ENCODE peak calls at places on chromosomes 6 and 20, in four cellular contexts. T is HepG2, U is K562, Y is SK-N-SH. L is an unnamed sample. For H3K4me1, the result is how much of the 10 kb centered on the place peaks cover.

GRCh38 chr6:7543761-7544424 is 2.4 kb downstream of the DSP start:
- DNase-seq in T (no peak), Y (no peak), U (no peak), L (no peak)

GRCh38 chr6:44494011-44494501 is 106.5 kb downstream of the CDC5L start:
- DNase-seq in Y (no peak), T (peak), U (peak), L (no peak)

GRCh38 chr6:109174911-109175310 is 79.6 kb downstream of the CEP57L1 start:
- DNase-seq in U (no peak), T (no peak), Y (no peak), L (no peak)

GRCh38 chr20:33125983-33126382 is 42.0 kb upstream of the BPIFA2 start:
- DNase-seq in U (no peak), Y (no peak), T (peak), L (no peak)

GRCh38 chr6:89432875-89433636 is at the start of gene ANKRD6:
- DNase-seq in U (peak), T (peak), Y (peak), L (peak)

GRCh38 chr6:127176175-127176574 is 57.7 kb downstream of the RSPO3 start:
- DNase-seq in Y (no peak), U (no peak), T (no peak), L (no peak)

GRCh38 chr6:336159-337114 is 44.1 kb downstream of the DUSP22 start:
- DNase-seq in Y (no peak), U (no peak), T (no peak), L (peak)

GRCh38 chr6:37253608-37254007 is 4.0 kb upstream of the TBC1D22B start:
- DNase-seq in Y (no peak), U (no peak), T (no peak), L (no peak)

GRCh38 chr20:2118783-2119182 is 17.2 kb downstream of the STK35 start:
- DNase-seq in U (no peak), T (no peak), Y (no peak), L (peak)

GRCh38 chr6:134590449-134590848 is 272.5 kb upstream of the SGK1 start:
- DNase-seq in T (no peak), Y (no peak), U (no peak), L (no peak)

GRCh38 chr6:144395014-144395413 is 109.9 kb downstream of the UTRN start:
- DNase-seq in Y (no peak), U (no peak), T (no peak), L (no peak)

GRCh38 chr6:52760105-52760765 is 3.0 kb downstream of the GSTA2 start:
- DNase-seq in Y (no peak), U (no peak), T (no peak), L (no peak)

GRCh38 chr20:45020236-45020886 is 54.0 kb downstream of the STK4 start:
- DNase-seq in Y (no peak), T (peak), U (no peak), L (no peak)

GRCh38 chr20:21309678-21310467 is 6.7 kb downstream of the XRN2 start:
- DNase-seq in U (no peak), T (no peak), Y (peak), L (no peak)
- H3K4me1 ChIP-seq in U (under half), T (half or more), Y (under half), L (under half)

GRCh38 chr20:24764825-24765224 is 184.2 kb upstream of the CST7 start:
- DNase-seq in U (no peak), T (no peak), Y (no peak), L (no peak)
- TF ChIP-seq NFIC in U (no peak), T (no peak), Y (no peak), L (no peak)

DNA sequence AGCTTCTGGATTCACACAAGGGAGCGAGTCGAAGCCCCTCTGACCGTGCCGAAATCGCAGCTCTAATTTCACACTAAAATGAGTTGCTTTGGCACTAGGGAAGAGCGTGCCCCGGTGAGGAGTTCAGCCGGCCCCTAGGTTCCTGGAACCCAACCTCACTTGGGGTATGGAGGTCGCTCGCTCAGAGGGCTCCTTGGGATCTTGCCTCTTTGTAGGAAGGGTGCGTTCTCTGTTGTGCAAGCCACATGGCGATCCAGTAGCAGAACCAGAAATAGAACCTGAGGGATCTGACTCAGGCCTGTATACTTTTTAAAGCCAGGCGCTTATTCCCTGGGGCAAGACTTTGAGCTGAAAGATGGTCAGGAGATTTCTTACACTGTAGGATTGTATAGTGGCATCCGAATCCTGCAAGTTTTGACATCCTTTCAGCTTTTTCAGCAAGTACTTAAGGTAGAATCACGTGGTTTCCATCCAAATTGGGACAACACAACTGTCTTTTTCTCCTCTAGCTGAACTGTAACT is 861 bp upstream of the RALGAPA2 start:
- DNase-seq in U (no peak), Y (peak), T (peak), L (no peak)
- H3K4me1 ChIP-seq in U (under half), Y (under half), T (under half), L (under half)

GRCh38 chr20:61352381-61353260 is 100.6 kb downstream of the CDH4 start:
- DNase-seq in T (no peak), Y (no peak), U (no peak), L (no peak)
- TF ChIP-seq NFIC in T (no peak), Y (no peak), U (no peak), L (no peak)

DNA sequence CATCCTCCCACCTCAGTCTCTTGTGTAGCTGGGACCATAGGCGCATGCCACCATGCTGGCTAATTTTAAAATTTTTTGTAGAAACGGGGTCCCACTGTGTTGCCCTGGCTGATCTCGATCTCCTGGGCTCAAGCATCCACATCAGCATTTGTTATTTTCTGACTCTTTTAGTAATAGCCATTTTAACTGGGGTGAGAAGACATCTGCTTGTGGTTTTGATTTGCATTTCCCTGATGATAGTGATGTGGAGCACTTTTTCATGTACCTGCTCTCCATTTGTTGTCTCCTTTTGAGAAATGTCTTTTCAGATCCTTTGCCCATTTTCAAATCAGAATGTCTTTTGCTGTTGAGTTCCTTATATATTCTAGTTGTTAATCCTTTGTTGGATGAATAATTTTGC is 22.2 kb upstream of the TULP4 start:
- DNase-seq in T (no peak), U (no peak), Y (no peak), L (peak)
- H3K4me1 ChIP-seq in T (under half), U (under half), Y (under half), L (under half)

DNA sequence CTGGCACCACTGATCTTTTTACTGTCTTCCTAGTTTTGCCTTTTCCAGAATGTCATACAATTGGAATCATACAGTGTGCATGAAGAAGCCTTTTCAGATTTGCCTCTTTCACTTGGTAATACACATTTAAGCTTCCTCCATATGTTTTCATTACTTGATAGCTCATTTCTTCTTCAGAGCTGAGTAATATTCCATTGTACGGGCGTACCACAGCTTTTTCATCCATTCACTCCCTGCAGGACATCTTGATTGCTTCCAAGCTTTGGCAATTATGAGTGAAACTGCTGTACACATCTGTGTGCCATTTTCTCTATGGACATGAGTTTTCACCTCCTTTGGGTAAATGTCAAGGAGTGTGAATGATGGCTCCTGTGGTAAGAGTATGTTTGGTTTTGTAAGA is 46.2 kb upstream of the LY86 start:
- DNase-seq in U (no peak), T (no peak), Y (no peak), L (no peak)
- TF ChIP-seq NFIC in U (no peak), T (no peak), Y (no peak), L (no peak)

GRCh38 chr6:104956663-104957294 is at the start of gene LIN28B:
- DNase-seq in U (peak), T (peak), Y (no peak), L (no peak)

GRCh38 chr6:104955927-104956662 is 812 bp upstream of the LIN28B start:
- DNase-seq in T (peak), Y (peak), U (peak), L (no peak)

GRCh38 chr6:104953410-104953953 is 3.4 kb upstream of the LIN28B start:
- DNase-seq in U (peak), T (no peak), Y (no peak), L (no peak)

GRCh38 chr6:104954091-104954797 is 2.7 kb upstream of the LIN28B start:
- DNase-seq in U (no peak), Y (no peak), T (peak), L (no peak)

GRCh38 chr6:104955491-104955890 is 1.4 kb upstream of the LIN28B start:
- DNase-seq in T (no peak), U (peak), Y (peak), L (no peak)
- H3K4me1 ChIP-seq in T (under half), U (under half), Y (under half), L (under half)

GRCh38 chr6:169310983-169311382 is 57.3 kb upstream of the THBS2 start:
- DNase-seq in T (no peak), Y (no peak), U (no peak), L (no peak)

GRCh38 chr6:169316651-169317050 is 63.0 kb upstream of the THBS2 start:
- DNase-seq in T (no peak), Y (no peak), U (no peak), L (no peak)

GRCh38 chr6:169313347-169314010 is 59.8 kb upstream of the THBS2 start:
- DNase-seq in Y (no peak), U (no peak), T (no peak), L (no peak)

GRCh38 chr6:169315830-169316614 is 62.4 kb upstream of the THBS2 start:
- DNase-seq in Y (no peak), T (no peak), U (no peak), L (no peak)

DNA sequence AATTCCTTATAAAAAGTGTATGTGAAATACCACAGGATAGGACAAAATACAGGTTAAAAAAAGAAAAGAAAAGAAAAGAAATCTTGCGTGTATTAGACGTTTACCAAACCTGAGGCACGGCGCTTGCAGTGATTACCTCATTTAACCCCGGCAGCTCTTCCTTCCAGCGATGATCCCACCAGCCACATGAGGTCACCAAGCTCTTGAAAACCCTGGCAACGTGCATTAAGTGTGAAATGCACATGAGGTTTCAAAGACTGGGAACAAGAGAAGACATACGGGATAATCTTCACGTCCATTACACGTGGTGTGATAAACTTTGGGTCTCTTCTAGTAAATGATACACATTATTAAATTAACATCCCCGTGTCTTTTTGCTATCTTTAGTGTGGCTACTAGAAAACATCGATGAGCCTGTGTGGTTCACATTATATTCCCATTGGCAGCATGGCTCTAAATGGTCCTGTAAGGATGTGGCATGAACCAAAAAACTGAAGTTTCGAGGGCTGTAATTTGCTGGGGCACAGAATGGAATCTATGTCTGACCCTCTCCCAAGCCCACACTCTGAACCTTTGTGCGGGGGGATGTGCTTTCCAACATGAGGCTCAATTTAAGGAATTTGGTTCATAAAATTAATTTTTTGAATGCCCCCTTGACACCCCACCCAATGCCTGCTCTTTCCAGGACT is 59.2 kb upstream of the THBS2 start:
- DNase-seq in Y (no peak), U (no peak), T (peak), L (no peak)
- TF ChIP-seq NFIC in Y (no peak), U (no peak), T (no peak), L (no peak)

GRCh38 chr20:23636908-23637281 is 860 bp downstream of the CST3 start:
- DNase-seq in T (no peak), Y (no peak), U (no peak), L (no peak)
- H3K4me1 ChIP-seq in T (half or more), Y (under half), U (under half), L (under half)